ENCODE peak calls at places on chromosomes 6 and 20, in four cellular contexts. R, I, U and W are unnamed samples.

GRCh38 chr6:159943101-159943632 is 25.7 kb upstream of the IGF2R start:
- DNase-seq in R (no peak), I (peak), U (no peak), W (no peak)

GRCh38 chr20:56722042-56722441 is 92.9 kb downstream of the TFAP2C start:
- DNase-seq in R (no peak), I (no peak), U (no peak), W (no peak)

GRCh38 chr20:4663044-4663443 is 58.7 kb upstream of the PRND start:
- DNase-seq in R (no peak), U (no peak), I (no peak), W (no peak)

GRCh38 chr6:1554241-1554880 is 55.4 kb upstream of the FOXC1 start:
- DNase-seq in I (no peak), U (no peak), R (no peak), W (no peak)

GRCh38 chr6:136989591-136990578 is 54.9 kb downstream of the IL20RA start:
- DNase-seq in R (no peak), U (no peak), I (no peak), W (no peak)

GRCh38 chr6:25564953-25565352 is 87.1 kb upstream of the SCGN start:
- DNase-seq in U (no peak), I (no peak), R (no peak), W (no peak)

GRCh38 chr6:146153040-146153758 is 124.3 kb downstream of the GRM1 start:
- DNase-seq in I (no peak), U (no peak), R (no peak), W (no peak)

GRCh38 chr6:20559924-20560551 is 25.8 kb downstream of the CDKAL1 start:
- DNase-seq in I (no peak), U (no peak), R (no peak), W (no peak)

GRCh38 chr6:99026135-99026534 is 78.4 kb upstream of the FBXL4 start:
- DNase-seq in U (peak), R (no peak), I (no peak), W (no peak)

GRCh38 chr6:43725643-43726580 is 38.3 kb upstream of the MRPS18A start:
- DNase-seq in R (no peak), I (no peak), U (no peak), W (no peak)

GRCh38 chr20:62142252-62143117 is 709 bp downstream of the PSMA7 start:
- DNase-seq in R (no peak), U (no peak), I (no peak), W (no peak)

GRCh38 chr6:146890644-146891434 is 292.1 kb downstream of the ADGB start:
- DNase-seq in U (no peak), I (no peak), R (no peak), W (no peak)

GRCh38 chr20:59453634-59454241 is 150.6 kb upstream of the PHACTR3 start:
- DNase-seq in U (no peak), I (no peak), R (no peak), W (no peak)

GRCh38 chr6:439681-440167 is 48.2 kb downstream of the IRF4 start:
- DNase-seq in R (no peak), U (no peak), I (no peak), W (no peak)

GRCh38 chr6:13813011-13813410 is 1.3 kb downstream of the MCUR1 start:
- DNase-seq in I (no peak), U (no peak), R (no peak), W (no peak)

GRCh38 chr6:1611322-1611571 is 1.5 kb downstream of the FOXC1 start:
- DNase-seq in I (peak), U (peak), R (no peak), W (no peak)

GRCh38 chr6:118843685-118844390 is 50.1 kb upstream of the ASF1A start:
- DNase-seq in R (no peak), U (no peak), I (peak), W (no peak)

GRCh38 chr20:47493175-47493953 is 8.3 kb upstream of the NCOA3 start:
- DNase-seq in R (peak), U (peak), I (peak), W (peak)

GRCh38 chr6:26056583-26057350 is 30.5 kb upstream of the HFE start:
- DNase-seq in R (peak), U (peak), I (peak), W (no peak)

GRCh38 chr6:13425270-13425905 is 62.0 kb downstream of the GFOD1 start:
- DNase-seq in R (no peak), I (no peak), U (no peak), W (no peak)

GRCh38 chr20:36538026-36538764 is 3.1 kb upstream of the MYL9 start:
- DNase-seq in U (no peak), R (no peak), I (peak), W (no peak)

GRCh38 chr20:63599396-63600050 is 25.5 kb upstream of the HELZ2 start:
- DNase-seq in U (no peak), I (no peak), R (no peak), W (no peak)

GRCh38 chr6:46901747-46902362 is 19.9 kb downstream of the ADGRF5 start:
- DNase-seq in R (no peak), U (no peak), I (no peak), W (no peak)

GRCh38 chr6:127273499-127273898 is 6.8 kb downstream of the RNF146 start:
- DNase-seq in U (no peak), I (no peak), R (no peak), W (no peak)

GRCh38 chr6:117444600-117444999 is 18.9 kb upstream of the ROS1 start:
- DNase-seq in R (no peak), I (peak), U (no peak), W (no peak)

GRCh38 chr6:163189609-163190008 is 224.9 kb upstream of the QKI start:
- DNase-seq in R (no peak), I (no peak), U (no peak), W (no peak)

GRCh38 chr20:45097485-45098095 is 3.3 kb downstream of the KCNS1 start:
- DNase-seq in I (no peak), R (peak), U (peak), W (no peak)

GRCh38 chr6:123036663-123037062 is 40.6 kb downstream of the CLVS2 start:
- DNase-seq in I (no peak), U (no peak), R (no peak), W (no peak)
- H3K27ac ChIP-seq in I (no peak), U (no peak), R (no peak), W (no peak)

DNA sequence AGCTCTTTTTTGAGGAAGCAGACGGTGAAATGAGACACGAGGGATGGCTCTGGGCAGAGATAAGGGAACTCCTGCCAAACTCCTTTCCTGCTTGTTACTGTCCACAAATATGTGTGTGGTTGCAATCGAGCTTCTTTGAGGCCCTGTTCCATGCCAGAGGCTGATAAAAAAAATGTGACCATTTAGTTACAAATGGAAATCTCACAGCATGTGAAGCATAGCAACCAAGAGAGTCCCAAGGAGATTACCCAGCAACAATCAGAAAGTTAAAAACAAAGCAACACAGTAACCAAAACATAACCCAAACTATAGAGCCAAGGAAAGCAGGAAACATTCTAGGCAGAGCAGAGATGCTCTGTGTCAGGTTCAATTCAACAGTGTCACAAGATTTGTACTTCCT is 35.4 kb upstream of the HMGN3 start:
- DNase-seq in I (peak), U (peak), R (no peak), W (no peak)
- H3K27ac ChIP-seq in I (no peak), U (no peak), R (no peak), W (no peak)

DNA sequence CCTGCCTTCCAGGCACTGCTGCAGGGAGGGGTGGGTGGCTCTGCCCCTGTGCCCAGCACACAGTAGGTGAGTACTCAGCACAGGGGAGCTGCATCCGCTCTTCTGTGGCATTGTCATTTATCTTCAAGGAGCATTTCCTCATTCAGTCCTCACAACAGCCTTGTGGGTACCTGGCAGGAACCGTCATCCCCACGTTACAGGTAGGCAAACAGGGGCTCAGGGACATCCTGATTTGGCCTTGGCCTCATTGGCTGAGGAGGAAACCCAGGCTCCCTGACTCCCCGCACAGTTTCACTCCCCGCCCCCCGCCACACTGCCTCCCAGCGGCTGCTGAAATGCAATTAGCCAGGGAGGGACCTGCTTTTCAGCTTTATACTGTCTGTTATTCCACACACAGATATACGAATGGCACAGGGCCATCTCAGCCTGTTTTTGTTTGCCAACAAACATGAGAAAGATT is 24.3 kb upstream of the PNPLA1 start:
- DNase-seq in U (no peak), R (no peak), I (no peak), W (peak)
- H3K27ac ChIP-seq in U (no peak), R (no peak), I (no peak), W (no peak)

GRCh38 chr6:16244869-16245451 is 6.6 kb downstream of the GMPR start:
- DNase-seq in I (peak), U (no peak), R (no peak), W (no peak)
- H3K27ac ChIP-seq in I (no peak), U (no peak), R (no peak), W (no peak)

DNA sequence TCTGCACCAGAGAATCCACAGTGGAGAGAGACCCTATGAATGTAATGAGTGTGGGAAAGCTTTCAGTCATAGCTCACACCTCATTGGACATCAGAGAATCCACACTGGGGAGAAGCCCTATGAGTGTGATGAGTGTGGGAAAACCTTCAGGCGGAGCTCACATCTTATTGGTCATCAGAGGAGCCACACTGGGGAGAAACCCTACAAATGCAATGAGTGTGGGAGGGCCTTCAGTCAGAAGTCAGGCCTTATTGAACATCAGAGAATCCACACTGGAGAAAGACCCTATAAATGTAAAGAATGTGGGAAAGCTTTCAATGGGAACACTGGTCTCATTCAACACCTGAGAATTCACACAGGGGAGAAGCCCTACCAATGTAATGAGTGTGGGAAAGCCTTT is 11.9 kb downstream of the ZKSCAN8 start:
- DNase-seq in I (no peak), U (peak), R (no peak), W (no peak)
- H3K27ac ChIP-seq in I (no peak), U (no peak), R (no peak), W (no peak)